ENCODE peak calls at places on chromosomes 11 and 22, in nine cellular contexts. W is adrenal gland, Q is body of pancreas, S is stomach, E is HepG2, J is ovary, T is endothelial cell of umbilical vein, D is uterus, M is spleen. A is an unnamed sample. For H3K27me3, the result is how much of the 10 kb centered on the place peaks cover.

GRCh38 chr22:37330200-37331033 is 48.1 kb downstream of the CYTH4 start:
- DNase-seq in W (no peak), S (peak), Q (peak), J (no peak), D (no peak), M (no peak), E (peak), T (peak), A (peak)

GRCh38 chr11:70074701-70075100 is 3.4 kb upstream of the ANO1 start:
- DNase-seq in W (no peak), E (no peak), M (no peak), D (peak), S (no peak), J (no peak), T (no peak), Q (no peak), A (no peak)

GRCh38 chr11:131146817-131147490 is 223.5 kb upstream of the NTM start:
- DNase-seq in M (no peak), J (no peak), Q (no peak), E (no peak), W (no peak), S (no peak), D (no peak), T (no peak), A (no peak)

GRCh38 chr11:63710476-63711217 is 29.3 kb downstream of the RTN3 start:
- DNase-seq in D (peak), M (no peak), S (no peak), E (no peak), T (peak), Q (no peak), W (no peak), J (no peak), A (no peak)

GRCh38 chr22:25054943-25055511 is 102.5 kb downstream of the KIAA1671 start:
- DNase-seq in S (no peak), D (no peak), W (no peak), J (no peak), E (no peak), T (peak), Q (no peak), M (no peak), A (peak)

GRCh38 chr11:74988541-74989268 is at the start of gene NEU3:
- DNase-seq in D (peak), S (peak), W (peak), E (peak), T (peak), Q (peak), M (peak), J (peak), A (peak)

GRCh38 chr22:46935506-46936377 is 173.3 kb downstream of the TBC1D22A start:
- DNase-seq in S (no peak), M (no peak), E (peak), J (no peak), Q (no peak), W (peak), D (no peak), T (no peak), A (no peak)

GRCh38 chr11:47991266-47991830 is 11.0 kb downstream of the PTPRJ start:
- DNase-seq in M (no peak), T (peak), S (peak), Q (peak), E (no peak), D (no peak), W (no peak), J (no peak), A (no peak)

GRCh38 chr11:105538531-105538930 is 71.3 kb upstream of the GRIA4 start:
- DNase-seq in J (no peak), T (no peak), D (no peak), S (no peak), Q (no peak), W (no peak), E (no peak), M (no peak), A (no peak)

GRCh38 chr11:56885182-56885581 is 103.5 kb upstream of the OR5AK2 start:
- DNase-seq in W (no peak), S (peak), T (no peak), E (peak), D (no peak), J (no peak), Q (peak), M (no peak), A (no peak)

GRCh38 chr11:11972148-11972547 is 36.3 kb downstream of the DKK3 start:
- DNase-seq in E (no peak), D (no peak), J (no peak), W (no peak), S (peak), M (no peak), Q (no peak), T (no peak), A (no peak)

GRCh38 chr22:38262051-38262795 is 10.6 kb downstream of the TMEM184B start:
- DNase-seq in M (peak), W (peak), E (peak), Q (peak), S (peak), T (peak), J (peak), D (peak), A (no peak)

GRCh38 chr11:60844045-60844869 is 2.3 kb downstream of the CCDC86 start:
- DNase-seq in Q (no peak), W (no peak), T (no peak), M (no peak), D (no peak), J (no peak), S (no peak), E (no peak), A (no peak)

GRCh38 chr11:100837294-100837693 is 150.2 kb downstream of the ARHGAP42 start:
- DNase-seq in D (no peak), S (no peak), E (no peak), Q (no peak), T (no peak), M (no peak), J (no peak), W (no peak), A (no peak)

GRCh38 chr11:42524534-42525227 is 787.1 kb upstream of the API5 start:
- DNase-seq in S (peak), J (no peak), E (peak), D (no peak), W (peak), T (peak), Q (peak), M (no peak), A (peak)

DNA sequence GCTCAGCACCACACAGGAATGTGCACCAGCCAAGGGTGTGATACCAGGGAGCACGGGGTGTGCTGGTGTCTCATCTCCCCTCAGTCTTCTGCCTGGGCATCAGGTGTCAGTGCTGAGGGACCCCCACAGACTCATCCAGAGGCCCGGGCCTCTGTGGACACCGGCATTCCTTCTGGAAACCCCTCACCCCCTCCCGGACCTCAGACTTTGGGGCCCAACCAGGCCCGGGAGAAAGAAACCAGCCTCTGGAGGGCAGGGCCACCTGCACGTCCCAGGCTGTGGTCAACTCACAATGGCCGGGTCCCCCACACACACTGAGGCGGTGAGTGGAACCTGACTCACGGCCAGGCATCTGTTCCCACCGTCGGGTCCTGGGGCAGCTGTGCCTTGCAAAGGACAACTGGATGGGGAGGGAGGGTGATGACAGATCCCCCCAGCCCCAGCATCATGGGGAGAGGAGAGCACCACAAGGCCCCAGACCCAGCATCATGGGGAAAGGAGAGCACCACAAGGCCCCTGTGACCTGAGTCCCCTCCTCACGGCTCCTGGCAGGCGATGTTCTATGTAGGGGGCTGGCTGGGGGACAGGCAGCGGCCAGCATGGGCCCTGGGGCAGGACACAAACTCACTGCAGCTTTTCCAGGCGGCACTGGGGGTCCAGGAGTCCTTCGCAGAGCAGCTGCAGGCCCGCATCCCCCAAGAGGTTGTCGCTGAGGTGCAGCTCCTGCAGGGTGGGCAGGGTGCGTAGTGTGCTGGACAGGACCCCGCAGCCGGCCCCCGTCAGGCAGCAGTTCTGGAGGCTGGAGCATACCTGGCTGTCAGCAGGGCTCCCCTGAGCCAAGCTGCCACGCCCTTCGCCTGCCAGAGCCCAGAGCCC is 7.6 kb downstream of the RNH1 start:
- DNase-seq in W (no peak), J (no peak), D (no peak), M (no peak), S (no peak), T (no peak), Q (no peak), E (no peak), A (no peak)
- H3K27ac ChIP-seq in W (no peak), J (no peak), D (no peak), M (no peak), S (no peak), T (no peak), Q (no peak), E (no peak), A (no peak)

GRCh38 chr11:67422894-67423293 is 5.4 kb upstream of the RPS6KB2 start:
- DNase-seq in T (no peak), Q (no peak), W (no peak), D (no peak), J (no peak), S (no peak), M (no peak), E (no peak), A (no peak)

GRCh38 chr11:67421421-67422031 is 6.0 kb downstream of the CARNS1 start:
- DNase-seq in S (no peak), T (no peak), J (no peak), M (no peak), W (no peak), D (no peak), Q (no peak), E (no peak), A (no peak)

GRCh38 chr11:67419330-67420049 is 4.0 kb downstream of the CARNS1 start:
- DNase-seq in D (no peak), E (no peak), S (no peak), J (no peak), W (no peak), M (no peak), T (no peak), Q (no peak), A (no peak)

GRCh38 chr11:67420147-67420645 is 4.7 kb downstream of the CARNS1 start:
- DNase-seq in D (no peak), M (no peak), J (no peak), W (no peak), E (no peak), Q (no peak), T (no peak), S (no peak), A (no peak)

DNA sequence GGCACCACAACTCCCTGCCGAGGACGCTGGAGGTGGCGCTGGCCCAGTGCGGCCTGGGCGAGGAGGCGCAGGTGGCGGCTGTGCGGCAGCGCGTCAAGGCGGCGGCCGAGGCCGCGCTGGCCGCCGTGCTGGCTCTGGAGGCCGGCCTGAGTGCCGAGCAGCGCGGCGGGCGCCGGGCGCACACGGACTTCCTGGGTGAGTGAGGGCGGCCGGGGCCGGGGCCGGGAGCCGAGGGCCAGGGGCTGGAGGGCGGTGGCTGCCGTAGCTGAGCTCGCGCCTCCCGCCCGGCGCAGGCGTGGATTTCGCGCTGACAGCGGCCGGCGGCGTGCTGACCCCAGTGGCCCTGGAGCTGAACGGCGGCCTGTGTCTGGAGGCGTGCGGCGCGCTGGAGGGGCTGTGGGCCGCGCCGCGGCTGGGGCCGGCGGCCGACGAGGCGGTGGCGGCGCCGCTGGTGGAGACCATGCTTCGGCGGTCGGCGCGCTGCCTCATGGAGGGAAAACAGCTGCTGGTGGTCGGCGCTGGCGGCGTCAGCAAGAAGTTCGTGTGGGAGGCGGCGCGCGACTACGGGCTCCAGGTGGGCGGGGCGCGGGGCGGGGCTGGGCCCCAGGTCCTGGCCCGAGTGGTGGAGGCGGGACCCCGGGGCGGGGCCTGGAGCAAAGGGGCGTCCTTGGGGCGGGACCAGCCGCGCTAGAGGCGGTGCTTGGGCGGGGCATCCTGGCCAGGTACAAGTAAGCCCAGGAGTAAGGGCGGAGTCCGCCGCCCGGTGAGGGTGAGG is 5.4 kb downstream of the CARNS1 start:
- DNase-seq in T (peak), M (peak), S (peak), E (peak), D (peak), J (peak), Q (peak), W (peak), A (peak)
- TF ChIP-seq POLR2A in T (peak), M (peak), S (no peak), E (peak), D (peak), J (peak), Q (no peak), W (peak), A (no peak)

DNA sequence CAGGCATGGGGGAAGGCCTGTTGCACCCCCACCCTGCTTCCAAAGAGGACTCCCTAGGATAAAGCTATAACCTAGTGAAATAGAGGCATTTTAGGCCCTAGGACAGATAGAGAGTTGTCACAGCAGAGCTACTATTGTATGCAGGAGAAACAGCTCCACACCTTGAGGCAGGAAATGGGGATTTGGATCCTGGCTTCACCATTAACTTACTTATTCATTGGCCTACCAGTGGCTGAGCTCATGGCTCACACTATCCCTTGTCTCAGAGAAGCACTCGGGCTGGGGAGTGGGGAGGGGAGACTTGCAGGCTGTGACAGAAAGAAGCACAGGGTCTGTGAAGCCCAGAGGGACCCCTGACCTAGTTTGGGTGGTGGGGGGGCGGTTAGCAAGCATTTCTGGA is 999 bp upstream of the PDE2A start:
- DNase-seq in S (no peak), T (no peak), J (no peak), D (no peak), Q (no peak), W (no peak), M (no peak), E (no peak), A (no peak)
- H3K27me3 ChIP-seq in S (half or more), T (under half), J (under half), D (under half), Q (under half), W (under half), M (half or more), E (under half), A (under half)

DNA sequence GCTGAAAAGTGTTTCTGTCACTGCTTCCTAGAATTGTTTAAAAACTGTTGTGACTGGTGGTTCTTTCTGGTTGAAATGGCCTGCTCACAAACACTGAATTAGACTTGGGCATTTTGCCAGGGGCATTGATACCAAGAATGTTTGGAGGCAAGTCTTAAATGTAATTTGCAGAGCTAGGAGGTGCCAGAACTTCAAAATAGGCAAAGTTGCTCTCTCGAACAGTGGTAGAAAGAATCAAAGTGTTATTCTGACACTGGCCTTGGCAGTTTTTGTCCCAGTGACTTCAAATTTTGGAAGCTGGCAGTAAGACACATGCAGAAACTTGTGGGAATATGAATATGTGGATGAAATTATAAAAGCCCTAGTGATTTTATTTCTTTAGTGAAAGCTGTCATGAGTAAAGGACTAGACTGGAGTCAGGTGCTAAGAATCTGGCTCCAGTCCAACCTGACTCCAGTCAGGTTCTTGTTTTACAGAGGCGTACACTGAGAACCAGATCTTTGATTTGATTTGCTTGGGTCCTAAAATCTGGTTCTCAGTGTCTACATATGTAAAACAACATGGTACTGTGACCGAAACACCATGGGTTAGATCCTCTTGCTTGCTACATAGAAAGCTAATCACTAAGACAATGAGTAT is 20.9 kb downstream of the SVIP start:
- DNase-seq in E (no peak), J (no peak), D (no peak), M (no peak), Q (no peak), S (no peak), T (no peak), W (no peak), A (no peak)
- H3K27ac ChIP-seq in E (no peak), J (no peak), D (no peak), M (no peak), Q (no peak), S (no peak), T (peak), W (no peak), A (no peak)

GRCh38 chr11:65555693-65556231 is 2.4 kb downstream of the LTBP3 start:
- DNase-seq in J (no peak), D (peak), Q (peak), T (peak), W (peak), M (peak), E (peak), S (no peak), A (no peak)
- TF ChIP-seq POLR2A in J (no peak), D (no peak), Q (no peak), T (no peak), W (no peak), M (no peak), E (no peak), S (no peak), A (no peak)

GRCh38 chr11:44464741-44465140 is 100.7 kb upstream of the CD82 start:
- DNase-seq in J (no peak), T (no peak), D (no peak), Q (no peak), S (no peak), M (no peak), W (no peak), E (peak), A (no peak)
- H3K27me3 ChIP-seq in J (under half), T (under half), D (under half), Q (under half), S (under half), M (under half), W (under half), E (under half), A (under half)

GRCh38 chr11:69008774-69009440 is 4.1 kb downstream of the MRGPRF start:
- DNase-seq in W (peak), J (peak), M (peak), E (peak), T (peak), Q (no peak), S (peak), D (peak), A (peak)
- H3K27ac ChIP-seq in W (no peak), J (peak), M (peak), E (peak), T (no peak), Q (peak), S (peak), D (peak), A (peak)